ENCODE peak calls at places on chromosomes 16 and 17, in six cellular contexts. Z, F, S, I, P and H are unnamed samples.

GRCh38 chr17:21280081-21280518 is 4.4 kb upstream of the MAP2K3 start:
- DNase-seq in Z (peak), F (peak), S (peak), I (peak), P (peak), H (no peak)

GRCh38 chr16:3754304-3754703 is 37.0 kb upstream of the TRAP1 start:
- DNase-seq in Z (no peak), F (peak), S (no peak), I (no peak), P (no peak), H (peak)

GRCh38 chr17:72945468-72945867 is 147.0 kb downstream of the SLC39A11 start:
- DNase-seq in Z (no peak), F (no peak), S (no peak), I (no peak), P (no peak), H (no peak)

GRCh38 chr16:27289669-27290068 is 21.1 kb upstream of the NSMCE1 start:
- DNase-seq in Z (no peak), F (no peak), S (peak), I (no peak), P (no peak), H (no peak)

GRCh38 chr16:75256059-75256870 is 4.8 kb upstream of the BCAR1 start:
- DNase-seq in Z (no peak), F (no peak), S (no peak), I (no peak), P (peak), H (no peak)

GRCh38 chr16:14071576-14072271 is 605 bp downstream of the MRTFB start:
- DNase-seq in Z (no peak), F (no peak), S (no peak), I (no peak), P (no peak), H (no peak)

GRCh38 chr16:27974896-27975540 is 88.5 kb downstream of the GSG1L start:
- DNase-seq in Z (no peak), F (no peak), S (no peak), I (no peak), P (no peak), H (no peak)

GRCh38 chr16:54062361-54063346 is 223.9 kb downstream of the IRX3 start:
- DNase-seq in Z (no peak), F (no peak), S (no peak), I (peak), P (no peak), H (no peak)

GRCh38 chr17:51913491-51913890 is 245.0 kb downstream of the CA10 start:
- DNase-seq in Z (no peak), F (no peak), S (no peak), I (no peak), P (no peak), H (no peak)

GRCh38 chr16:16120382-16121184 is 102.7 kb downstream of the ABCC6 start:
- DNase-seq in Z (no peak), F (no peak), S (no peak), I (no peak), P (no peak), H (no peak)

GRCh38 chr17:10681866-10682446 is 15.4 kb downstream of the SCO1 start:
- DNase-seq in Z (no peak), F (peak), S (no peak), I (no peak), P (no peak), H (peak)

DNA sequence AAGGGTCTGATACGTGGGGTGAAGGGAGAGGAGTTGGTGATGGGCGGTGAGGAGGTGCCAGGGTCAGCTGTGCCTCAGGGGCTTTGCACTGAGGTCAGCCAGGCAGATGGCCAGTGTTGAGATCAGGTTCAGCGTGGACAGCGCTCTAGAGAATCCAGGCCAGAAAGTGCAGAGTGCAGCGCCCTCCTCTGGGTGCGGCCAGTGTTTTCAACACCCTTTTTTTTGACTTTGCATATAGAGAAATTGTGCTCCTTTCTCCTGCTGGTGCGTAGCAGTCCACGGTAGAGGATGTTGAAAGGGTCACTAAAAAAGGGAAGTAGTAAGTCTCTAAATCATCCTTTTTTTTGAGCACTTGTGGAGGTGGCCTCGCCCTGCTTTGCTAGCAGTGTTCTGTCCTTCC is 53.9 kb downstream of the BANP start:
- DNase-seq in Z (no peak), F (no peak), S (no peak), I (peak), P (no peak), H (no peak)
- TF ChIP-seq CTCF in Z (no peak), F (peak), S (no peak), I (peak), P (no peak), H (no peak)

GRCh38 chr17:13638855-13639458 is 37.2 kb upstream of the HS3ST3A1 start:
- DNase-seq in Z (no peak), F (no peak), S (peak), I (no peak), P (no peak), H (no peak)
- TF ChIP-seq CTCF in Z (no peak), F (no peak), S (no peak), I (no peak), P (no peak), H (no peak)

DNA sequence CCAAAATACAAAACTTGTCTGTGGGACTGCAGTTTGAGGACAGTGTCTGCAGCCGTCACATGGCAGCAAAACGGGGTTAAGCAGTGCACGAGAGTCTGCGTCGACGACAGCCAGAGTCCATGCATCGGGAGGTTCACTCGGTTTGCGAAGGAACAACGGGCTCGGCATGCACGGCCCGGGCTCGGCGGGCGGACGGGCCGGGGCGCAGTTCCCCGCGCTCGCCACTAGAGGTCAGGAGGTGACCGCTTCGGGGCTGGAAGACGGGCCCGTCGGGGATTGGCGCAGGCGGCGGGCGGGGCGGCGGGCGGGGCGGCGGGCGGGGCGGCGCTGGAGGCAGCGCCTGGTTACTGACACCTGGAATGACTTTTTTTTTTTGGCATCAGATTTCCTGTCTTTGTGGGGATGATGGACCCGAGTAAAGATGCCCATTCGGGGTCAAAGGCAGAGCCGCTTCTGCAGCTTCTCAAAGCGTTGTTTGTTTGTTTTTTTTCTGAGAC is 6.5 kb downstream of the SCGB1C2 start:
- DNase-seq in Z (peak), F (peak), S (peak), I (peak), P (peak), H (no peak)
- TF ChIP-seq CTCF in Z (peak), F (peak), S (peak), I (peak), P (peak), H (peak)

DNA sequence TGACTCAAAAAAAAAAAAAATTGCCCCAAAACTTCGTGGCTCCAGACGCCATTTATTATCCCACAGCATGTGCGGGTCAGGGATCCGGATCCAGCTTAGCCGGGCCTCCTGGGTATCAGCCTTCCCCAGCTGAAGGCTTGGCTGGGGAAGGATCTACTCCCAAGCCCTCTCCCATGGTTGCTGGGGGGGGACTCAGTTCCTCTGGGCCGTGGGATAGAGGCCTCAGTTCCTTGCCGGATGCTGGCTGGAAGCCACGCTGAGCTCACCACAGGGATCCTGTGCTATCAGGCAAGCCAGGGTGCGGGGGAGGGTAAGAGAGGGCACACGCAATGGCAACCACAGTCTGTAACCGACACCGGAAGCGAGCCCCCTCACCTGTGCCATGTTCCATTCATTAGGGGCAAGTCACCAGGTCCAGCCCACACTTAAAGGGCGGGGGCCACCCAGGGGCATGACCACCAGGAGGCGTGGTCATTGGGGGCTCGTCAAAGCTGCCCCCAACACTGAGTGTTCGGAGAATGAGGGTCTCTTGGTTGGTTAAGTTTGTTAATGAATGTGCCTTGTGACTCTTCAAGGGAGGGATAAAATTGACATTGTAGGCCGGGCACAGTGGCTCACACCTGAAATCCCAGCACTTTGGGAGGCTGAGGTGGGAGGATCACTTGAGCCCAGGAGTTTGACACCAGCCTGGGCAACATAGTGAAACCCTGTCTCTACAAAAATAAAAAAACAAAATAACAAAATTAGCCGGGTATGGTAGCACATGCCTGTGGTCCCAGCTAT is 210.0 kb upstream of the GSE1 start:
- DNase-seq in Z (peak), F (peak), S (no peak), I (peak), P (peak), H (no peak)
- TF ChIP-seq CTCF in Z (no peak), F (no peak), S (no peak), I (no peak), P (no peak), H (no peak)

GRCh38 chr17:67942810-67943209 is 53.5 kb downstream of the C17orf58 start:
- DNase-seq in Z (no peak), F (no peak), S (no peak), I (no peak), P (no peak), H (no peak)
- TF ChIP-seq CTCF in Z (peak), F (peak), S (peak), I (peak), P (no peak), H (peak)

GRCh38 chr17:29618272-29619065 is 4.2 kb downstream of the CORO6 start:
- DNase-seq in Z (no peak), F (no peak), S (no peak), I (no peak), P (no peak), H (no peak)

GRCh38 chr17:29620779-29621500 is 1.8 kb downstream of the CORO6 start:
- DNase-seq in Z (no peak), F (no peak), S (no peak), I (no peak), P (no peak), H (no peak)

GRCh38 chr17:29620271-29620670 is 2.4 kb downstream of the CORO6 start:
- DNase-seq in Z (no peak), F (peak), S (no peak), I (no peak), P (no peak), H (no peak)

GRCh38 chr17:29617481-29618271 is 5.0 kb downstream of the CORO6 start:
- DNase-seq in Z (peak), F (peak), S (no peak), I (peak), P (peak), H (no peak)

GRCh38 chr17:29619251-29619650 is 3.5 kb downstream of the CORO6 start:
- DNase-seq in Z (no peak), F (peak), S (no peak), I (no peak), P (no peak), H (no peak)
- TF ChIP-seq CTCF in Z (no peak), F (peak), S (peak), I (no peak), P (no peak), H (peak)

GRCh38 chr17:77476920-77477805 is 336.4 kb downstream of the SEC14L1 start:
- DNase-seq in Z (peak), F (peak), S (peak), I (peak), P (peak), H (peak)
- TF ChIP-seq CTCF in Z (no peak), F (peak), S (peak), I (no peak), P (no peak), H (no peak)

DNA sequence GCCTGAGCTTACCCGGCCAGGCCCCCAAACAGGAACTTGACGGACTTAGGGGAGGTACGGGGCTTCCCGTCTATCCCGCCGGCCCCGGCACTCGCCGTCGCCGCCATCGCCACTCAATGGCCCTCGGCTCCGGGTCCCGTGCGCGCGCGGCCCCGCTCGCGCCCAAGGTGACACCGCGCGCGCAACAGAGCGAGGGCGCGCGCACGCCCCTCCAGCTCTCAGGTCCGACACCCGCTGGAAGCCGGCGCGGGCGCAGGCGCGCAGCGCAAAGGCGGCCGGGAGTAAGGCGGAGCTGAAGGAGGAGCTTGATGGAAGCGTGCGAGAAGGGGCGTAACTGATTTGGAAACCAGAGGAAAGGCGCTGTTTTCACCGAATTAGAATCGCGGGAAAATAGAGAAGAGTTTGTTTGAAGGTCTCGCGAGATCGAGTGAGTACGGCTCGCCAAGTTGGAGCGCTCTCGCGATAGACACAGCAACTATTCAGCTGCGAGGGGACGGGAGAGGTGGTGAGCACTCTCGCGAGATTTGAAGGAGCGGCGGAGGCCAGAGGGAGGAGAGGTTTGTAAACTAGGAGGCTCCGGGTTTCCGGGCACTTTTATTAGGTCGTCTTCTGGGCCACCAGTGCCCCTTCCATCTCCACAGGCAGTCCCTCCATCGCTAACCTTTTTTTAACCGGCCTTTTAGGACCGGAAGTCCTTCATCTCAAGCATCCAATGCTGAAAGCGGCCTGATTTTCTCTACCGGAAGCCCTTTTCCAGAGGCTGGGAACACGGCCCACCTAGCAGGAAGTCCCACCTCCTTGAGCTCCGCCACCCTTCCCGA is at the start of the genes RNF167 and SLC25A11:
- DNase-seq in Z (peak), F (peak), S (peak), I (peak), P (peak), H (peak)
- TF ChIP-seq CTCF in Z (no peak), F (no peak), S (no peak), I (no peak), P (no peak), H (no peak)